ENCODE peak calls at places on chromosomes 16 and 17, in seven cellular contexts. M is neuronal stem cell, H is mesenchymal stem cell, W is IMR-90, V is H9, E is H1, G is mesendoderm. Q is an unnamed sample.

GRCh38 chr16:18941471-18941870 is 15.3 kb upstream of the SMG1 start:
- DNase-seq in H (no peak), M (no peak), W (no peak), V (no peak), E (no peak), G (no peak), Q (no peak)

GRCh38 chr16:81624718-81625543 is 154.2 kb upstream of the PLCG2 start:
- DNase-seq in V (no peak), M (no peak), H (no peak), E (no peak), G (no peak), W (no peak), Q (no peak)

GRCh38 chr17:32903774-32904673 is 23.9 kb upstream of the TMEM98 start:
- DNase-seq in V (no peak), G (no peak), E (no peak), W (no peak), H (no peak), M (no peak), Q (no peak)

GRCh38 chr16:23903001-23903414 is 67.2 kb downstream of the PRKCB start:
- DNase-seq in G (peak), E (no peak), V (no peak), M (no peak), W (no peak), H (no peak), Q (peak)

GRCh38 chr16:68400083-68400923 is 48.0 kb downstream of the SMPD3 start:
- DNase-seq in M (no peak), E (no peak), W (no peak), H (no peak), V (no peak), G (no peak), Q (no peak)

GRCh38 chr16:23432176-23433128 is 20.5 kb downstream of the COG7 start:
- DNase-seq in E (no peak), M (no peak), G (no peak), H (no peak), W (peak), V (no peak), Q (peak)

GRCh38 chr17:48460055-48460454 is 30.0 kb upstream of the SKAP1 start:
- DNase-seq in H (no peak), W (no peak), M (no peak), E (no peak), G (peak), V (no peak), Q (no peak)

GRCh38 chr17:6551909-6552768 is 4.2 kb downstream of the PITPNM3 start:
- DNase-seq in V (no peak), H (no peak), M (no peak), G (no peak), W (no peak), E (no peak), Q (no peak)

GRCh38 chr17:82603981-82604448 is 44.2 kb downstream of the WDR45B start:
- DNase-seq in M (no peak), H (peak), V (no peak), G (no peak), W (peak), E (no peak), Q (peak)

GRCh38 chr17:19024101-19025078 is 19.8 kb upstream of the FAM83G start:
- DNase-seq in V (no peak), E (no peak), M (no peak), H (no peak), W (peak), G (peak), Q (no peak)

GRCh38 chr17:4512156-4513112 is 13.8 kb downstream of the SPNS2 start:
- DNase-seq in G (no peak), E (no peak), H (no peak), V (no peak), M (no peak), W (no peak), Q (no peak)

GRCh38 chr16:19432429-19432828 is 14.7 kb downstream of the TMC5 start:
- DNase-seq in W (no peak), E (no peak), M (no peak), V (no peak), H (no peak), G (peak), Q (peak)

GRCh38 chr17:73753751-73754496 is 109.7 kb upstream of the SDK2 start:
- DNase-seq in W (no peak), H (no peak), M (no peak), V (no peak), G (no peak), E (no peak), Q (no peak)

GRCh38 chr17:79183221-79184158 is 108.9 kb downstream of the ENGASE start:
- DNase-seq in W (no peak), V (peak), H (peak), M (peak), E (peak), G (peak), Q (no peak)

GRCh38 chr17:299546-299945 is 53.1 kb downstream of the RPH3AL start:
- DNase-seq in G (no peak), V (no peak), W (no peak), E (no peak), M (no peak), H (no peak), Q (no peak)

DNA sequence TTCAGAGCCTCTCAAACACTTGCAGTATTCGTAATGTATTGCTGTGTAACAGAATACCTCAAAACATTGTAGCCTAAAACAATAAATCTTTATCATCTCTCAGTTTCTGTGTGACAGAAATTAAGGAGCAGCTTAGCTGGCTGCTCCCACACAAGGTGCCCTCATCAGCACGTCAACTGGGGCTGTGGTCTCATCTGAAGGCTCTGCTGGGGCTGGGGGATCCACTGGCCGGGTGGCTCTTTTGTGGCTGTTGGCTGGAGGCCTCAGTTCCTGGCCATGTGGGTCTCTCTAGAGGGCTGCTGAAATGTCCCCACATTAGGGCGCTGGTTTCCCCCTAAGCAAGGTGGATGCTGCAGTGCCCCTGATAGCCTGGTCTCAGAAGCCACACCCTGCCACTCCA is 113.4 kb upstream of the CIBAR2 start:
- DNase-seq in E (no peak), H (no peak), W (no peak), M (no peak), G (no peak), V (no peak), Q (no peak)
- H2BK120ac ChIP-seq in E (no peak), H (peak), W (no peak), M (no peak), G (no peak), V (no peak), Q (no peak)

DNA sequence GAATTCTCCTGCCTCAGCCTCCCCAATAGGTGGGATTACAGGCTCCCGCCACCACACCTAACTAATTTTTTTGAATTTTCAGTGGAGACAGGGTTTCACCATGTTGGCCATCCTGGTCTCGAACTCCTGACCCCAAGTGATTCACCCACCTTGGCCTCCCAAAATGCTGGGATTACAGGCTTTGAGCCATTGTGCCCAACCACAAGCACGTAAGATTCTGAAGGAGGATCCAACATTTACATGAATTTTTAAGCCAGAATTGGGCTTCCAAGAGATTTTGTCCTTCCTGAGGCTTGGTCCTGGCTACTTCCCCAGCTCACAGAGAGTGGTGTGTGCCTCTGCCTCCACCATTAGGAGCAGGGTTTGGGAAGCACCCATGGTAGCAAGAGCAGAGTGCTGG is 11.1 kb downstream of the G6PC3 start:
- DNase-seq in E (no peak), G (no peak), M (no peak), V (no peak), W (no peak), H (no peak), Q (no peak)
- H4K8ac ChIP-seq in E (peak), G (no peak), M (no peak), V (no peak), W (no peak), H (no peak), Q (no peak)

GRCh38 chr17:37055511-37055910 is 106.8 kb downstream of the AATF start:
- DNase-seq in H (no peak), V (no peak), E (no peak), G (no peak), W (no peak), M (no peak), Q (no peak)

GRCh38 chr17:37054894-37055293 is 106.1 kb downstream of the AATF start:
- DNase-seq in H (no peak), E (no peak), W (no peak), M (no peak), G (no peak), V (no peak), Q (peak)

GRCh38 chr17:37060094-37060493 is 111.3 kb downstream of the AATF start:
- DNase-seq in H (no peak), W (peak), M (no peak), E (no peak), V (no peak), G (no peak), Q (no peak)

GRCh38 chr17:37060966-37061365 is 112.2 kb downstream of the AATF start:
- DNase-seq in G (no peak), V (no peak), H (no peak), W (no peak), E (no peak), M (no peak), Q (no peak)

GRCh38 chr17:37056622-37057021 is 107.9 kb downstream of the AATF start:
- DNase-seq in E (no peak), V (no peak), H (no peak), M (no peak), W (no peak), G (no peak), Q (no peak)
- H3K4me2 ChIP-seq in E (no peak), V (no peak), H (no peak), M (no peak), W (no peak), G (no peak), Q (no peak)

GRCh38 chr16:2990891-2991290 is 10.6 kb upstream of the PKMYT1 start:
- DNase-seq in W (no peak), H (no peak), E (no peak), V (no peak), M (no peak), G (no peak), Q (no peak)

GRCh38 chr16:2987286-2987685 is 7.0 kb upstream of the PKMYT1 start:
- DNase-seq in G (no peak), E (no peak), M (no peak), W (no peak), H (no peak), V (no peak), Q (no peak)

GRCh38 chr16:2987854-2988253 is 7.6 kb upstream of the PKMYT1 start:
- DNase-seq in E (no peak), G (no peak), H (no peak), M (no peak), W (no peak), V (no peak), Q (no peak)

GRCh38 chr16:2986623-2987188 is 6.5 kb upstream of the PKMYT1 start:
- DNase-seq in V (no peak), E (no peak), M (no peak), W (no peak), G (no peak), H (no peak), Q (no peak)

DNA sequence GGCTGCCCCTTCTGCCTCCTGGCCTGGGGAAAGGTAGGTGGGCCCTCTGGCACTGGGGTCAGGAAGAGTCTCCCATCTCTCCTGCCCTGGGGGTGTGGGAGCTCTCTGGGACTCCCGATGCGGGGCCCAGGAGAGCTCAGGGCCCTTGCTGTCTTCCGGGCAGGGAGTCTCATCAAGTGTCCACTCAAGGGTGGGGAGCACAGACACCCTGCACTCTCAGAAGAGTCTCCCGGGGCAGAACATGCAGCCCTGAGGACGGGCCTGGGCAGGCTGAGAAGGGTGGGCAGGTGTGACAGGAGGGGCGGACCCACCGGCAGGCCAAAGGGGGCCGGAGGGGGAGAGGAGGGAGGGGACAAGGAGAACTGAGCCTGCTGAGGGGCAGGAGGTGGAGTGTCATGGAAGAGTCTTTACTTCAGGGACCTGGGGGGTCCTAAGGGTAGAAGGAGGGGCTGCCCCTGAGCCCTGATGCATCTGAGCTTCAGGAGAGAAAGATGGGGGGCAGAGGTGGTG is 8.4 kb upstream of the PKMYT1 start:
- DNase-seq in W (no peak), E (no peak), M (no peak), H (no peak), V (no peak), G (no peak), Q (no peak)
- H2BK120ac ChIP-seq in W (no peak), E (no peak), M (no peak), H (no peak), V (no peak), G (no peak), Q (no peak)

GRCh38 chr16:57169327-57169726 is 16.5 kb downstream of the PSME3IP1 start:
- DNase-seq in G (no peak), M (peak), E (no peak), W (peak), V (no peak), H (peak), Q (no peak)

GRCh38 chr16:57167537-57167936 is 18.3 kb downstream of the PSME3IP1 start:
- DNase-seq in H (no peak), W (no peak), M (no peak), E (no peak), G (no peak), V (no peak), Q (no peak)

GRCh38 chr16:57165923-57166322 is 19.9 kb downstream of the PSME3IP1 start:
- DNase-seq in G (no peak), W (peak), E (no peak), H (no peak), M (no peak), V (no peak), Q (no peak)

GRCh38 chr16:57166951-57167350 is 18.9 kb downstream of the PSME3IP1 start:
- DNase-seq in E (no peak), W (peak), V (no peak), G (no peak), M (no peak), H (no peak), Q (peak)

GRCh38 chr16:57167951-57168350 is 17.9 kb downstream of the PSME3IP1 start:
- DNase-seq in E (no peak), H (peak), V (no peak), W (peak), G (peak), M (peak), Q (no peak)
- H4K8ac ChIP-seq in E (no peak), H (no peak), V (no peak), W (no peak), G (no peak), M (no peak), Q (no peak)

DNA sequence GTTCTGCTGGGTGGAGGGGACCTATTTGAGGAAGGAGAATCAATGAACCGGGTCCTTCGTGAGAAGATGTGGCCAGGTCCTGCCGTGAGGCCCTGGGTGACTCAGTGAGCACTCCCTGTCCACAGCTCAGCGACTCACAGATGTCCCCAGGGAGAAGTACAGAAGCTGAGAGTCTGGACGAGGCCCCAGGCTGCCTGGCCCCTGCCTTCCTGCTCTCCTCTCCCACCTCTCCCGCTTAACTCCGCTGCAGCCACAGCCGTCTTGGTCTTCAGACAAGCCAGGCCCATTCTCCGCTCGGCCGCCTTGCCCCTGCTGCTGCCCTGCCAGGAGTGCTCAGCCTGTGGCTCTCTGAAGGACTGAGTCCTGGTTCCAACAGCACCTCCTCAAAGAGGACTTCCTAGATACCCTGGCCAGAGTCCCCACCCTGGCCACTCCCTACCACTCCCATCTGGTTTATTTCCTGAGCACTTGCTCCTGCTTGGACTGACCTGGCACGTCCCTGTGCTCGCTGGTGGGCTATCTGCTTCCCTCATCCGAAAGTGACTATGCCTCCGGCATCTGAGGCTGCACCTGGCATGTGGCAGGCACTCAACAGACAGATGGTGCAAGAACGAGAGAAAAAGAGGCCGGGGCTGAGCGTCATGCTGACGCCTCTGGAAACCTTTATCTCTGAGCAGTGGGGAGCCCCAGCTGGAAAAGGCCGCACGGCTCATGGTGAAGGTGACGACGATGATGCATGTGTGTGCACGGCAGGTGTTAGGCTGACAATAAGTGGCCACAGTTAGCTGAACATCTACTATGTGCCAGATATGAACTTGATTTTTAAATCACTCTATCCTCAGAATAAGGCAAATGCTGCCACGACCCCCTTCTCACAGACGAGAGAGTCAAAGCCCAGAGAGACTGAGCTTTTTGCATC is 9.2 kb upstream of the TNFRSF13B start:
- DNase-seq in E (peak), W (no peak), H (no peak), M (no peak), V (peak), G (peak), Q (peak)
- H3K4me2 ChIP-seq in E (no peak), W (no peak), H (no peak), M (no peak), V (no peak), G (no peak), Q (no peak)

DNA sequence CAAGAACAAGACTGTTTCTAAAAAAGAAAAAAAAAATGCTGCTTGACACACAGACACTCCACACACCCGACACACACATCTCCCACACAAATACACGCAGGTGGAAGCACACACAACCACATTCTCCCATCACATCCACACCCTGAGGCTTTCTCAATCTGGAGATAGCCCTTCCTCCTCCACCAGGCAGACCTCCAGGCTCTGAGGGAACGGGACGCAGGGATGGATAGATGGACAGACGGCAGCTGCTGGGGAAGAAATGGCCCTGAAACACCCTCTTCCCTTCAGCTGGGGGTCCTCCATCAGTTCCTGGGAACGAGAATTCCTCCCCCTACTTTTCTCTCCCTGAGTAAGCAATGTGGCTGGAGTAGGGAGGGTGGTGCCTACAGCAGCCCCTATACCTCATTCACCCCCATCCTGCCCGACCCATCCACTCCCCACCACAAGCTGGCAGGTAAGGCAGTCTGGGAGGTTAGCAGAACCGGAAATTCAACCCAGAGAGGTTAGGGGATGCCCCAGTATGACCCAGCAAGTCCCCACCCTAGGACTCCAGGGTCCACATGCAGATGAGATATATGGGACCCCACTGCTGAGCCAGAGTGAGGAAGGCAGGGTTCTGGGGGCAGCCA is 4.1 kb upstream of the LITAFD start:
- DNase-seq in W (no peak), M (no peak), V (no peak), H (no peak), E (no peak), G (no peak), Q (peak)
- H2BK120ac ChIP-seq in W (peak), M (no peak), V (no peak), H (peak), E (peak), G (no peak), Q (peak)

Q was measured in trophoblast cell.